ENCODE peak calls at places on chromosome 2, in six cellular contexts. One of them, this sample, is unnamed.

GRCh38 chr2:37376421-37377186 is 32.2 kb downstream of the QPCT start:
- DNase-seq in SK-N-SH: no peak
- DNase-seq in epithelial cell of esophagus: peak
- DNase-seq in K562: no peak
- DNase-seq in sigmoid colon: peak
- DNase-seq in RWPE2: no peak
- DNase-seq in this sample: peak

GRCh38 chr2:168392797-168393196 is 63.3 kb upstream of the CERS6 start:
- DNase-seq in SK-N-SH: no peak
- DNase-seq in sigmoid colon: no peak
- DNase-seq in epithelial cell of esophagus: no peak
- DNase-seq in K562: no peak
- DNase-seq in RWPE2: no peak
- DNase-seq in this sample: no peak

GRCh38 chr2:148874868-148875341 is at the start of gene KIF5C:
- DNase-seq in K562: peak
- DNase-seq in SK-N-SH: peak
- DNase-seq in epithelial cell of esophagus: peak
- DNase-seq in sigmoid colon: peak
- DNase-seq in RWPE2: peak
- DNase-seq in this sample: peak

GRCh38 chr2:170324640-170325046 is 146.7 kb downstream of the MYO3B start:
- DNase-seq in RWPE2: no peak
- DNase-seq in epithelial cell of esophagus: peak
- DNase-seq in SK-N-SH: peak
- DNase-seq in K562: peak
- DNase-seq in sigmoid colon: no peak
- DNase-seq in this sample: peak

GRCh38 chr2:207816546-207816945 is 46.8 kb upstream of the FZD5 start:
- DNase-seq in K562: no peak
- DNase-seq in RWPE2: no peak
- DNase-seq in epithelial cell of esophagus: no peak
- DNase-seq in SK-N-SH: no peak
- DNase-seq in sigmoid colon: no peak
- DNase-seq in this sample: no peak

GRCh38 chr2:38181802-38182517 is 106.0 kb upstream of the CYP1B1 start:
- DNase-seq in K562: no peak
- DNase-seq in SK-N-SH: no peak
- DNase-seq in RWPE2: no peak
- DNase-seq in sigmoid colon: no peak
- DNase-seq in epithelial cell of esophagus: no peak
- DNase-seq in this sample: no peak

GRCh38 chr2:75637568-75637967 is 9.0 kb upstream of the MRPL19 start:
- DNase-seq in SK-N-SH: no peak
- DNase-seq in sigmoid colon: no peak
- DNase-seq in K562: no peak
- DNase-seq in RWPE2: no peak
- DNase-seq in epithelial cell of esophagus: no peak
- DNase-seq in this sample: no peak

GRCh38 chr2:47058061-47058931 is 96.8 kb downstream of the STPG4 start:
- DNase-seq in sigmoid colon: peak
- DNase-seq in SK-N-SH: no peak
- DNase-seq in RWPE2: no peak
- DNase-seq in epithelial cell of esophagus: no peak
- DNase-seq in K562: no peak
- DNase-seq in this sample: no peak

GRCh38 chr2:102498414-102498813 is 25.4 kb downstream of the SLC9A4 start:
- DNase-seq in RWPE2: no peak
- DNase-seq in epithelial cell of esophagus: no peak
- DNase-seq in sigmoid colon: no peak
- DNase-seq in SK-N-SH: no peak
- DNase-seq in K562: no peak
- DNase-seq in this sample: no peak
- H3K4me3 ChIP-seq in RWPE2: no peak
- H3K4me3 ChIP-seq in epithelial cell of esophagus: no peak
- H3K4me3 ChIP-seq in sigmoid colon: no peak
- H3K4me3 ChIP-seq in SK-N-SH: no peak
- H3K4me3 ChIP-seq in K562: no peak
- H3K4me3 ChIP-seq in this sample: no peak

DNA sequence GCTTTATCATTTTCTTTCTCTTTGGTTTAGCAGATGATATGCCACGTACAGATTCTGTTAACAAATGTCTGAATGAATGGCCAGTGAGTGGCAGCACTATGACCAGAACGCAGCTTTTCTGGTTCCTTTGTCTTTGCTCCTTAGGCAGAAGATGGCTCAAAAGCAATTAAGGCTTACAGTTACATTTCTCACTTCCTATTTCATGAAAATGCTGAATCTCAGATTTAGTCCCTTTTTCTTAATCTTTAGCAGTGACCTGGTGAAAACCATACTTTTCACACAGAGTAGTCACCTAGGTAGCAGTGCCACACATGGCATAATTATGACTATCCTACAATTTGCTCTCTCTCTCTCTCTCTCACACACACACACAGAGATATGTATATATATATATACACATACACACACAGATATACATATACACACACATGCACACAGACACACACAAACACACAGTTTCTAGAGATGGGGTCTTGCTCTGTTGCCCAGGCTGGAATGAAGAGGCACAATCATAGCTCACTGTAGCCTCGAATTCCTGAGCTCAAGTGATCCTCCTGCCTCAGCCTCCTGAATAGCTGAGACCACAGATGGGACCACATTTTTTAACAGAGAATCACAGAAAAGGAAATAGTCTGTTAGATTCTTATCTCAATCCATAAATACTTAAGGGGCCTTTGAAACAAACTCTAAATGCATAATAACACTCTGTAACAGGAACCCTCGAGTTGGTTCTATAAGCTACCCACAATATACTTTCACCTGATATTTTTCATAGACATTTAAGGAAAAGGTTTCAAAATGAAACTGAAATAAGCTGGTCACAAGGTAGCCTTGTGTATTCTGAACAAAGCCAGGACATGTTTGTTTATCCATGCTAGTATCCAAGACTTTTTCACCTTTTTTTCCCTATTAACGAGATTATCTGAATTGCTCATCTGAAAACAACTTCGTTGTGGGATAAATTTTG is 11.6 kb downstream of the PDE6D start:
- DNase-seq in RWPE2: no peak
- DNase-seq in epithelial cell of esophagus: no peak
- DNase-seq in K562: no peak
- DNase-seq in sigmoid colon: no peak
- DNase-seq in SK-N-SH: no peak
- DNase-seq in this sample: no peak
- TF ChIP-seq CTCF in RWPE2: no peak
- TF ChIP-seq CTCF in epithelial cell of esophagus: no peak
- TF ChIP-seq CTCF in K562: no peak
- TF ChIP-seq CTCF in sigmoid colon: no peak
- TF ChIP-seq CTCF in SK-N-SH: no peak
- TF ChIP-seq CTCF in this sample: no peak

DNA sequence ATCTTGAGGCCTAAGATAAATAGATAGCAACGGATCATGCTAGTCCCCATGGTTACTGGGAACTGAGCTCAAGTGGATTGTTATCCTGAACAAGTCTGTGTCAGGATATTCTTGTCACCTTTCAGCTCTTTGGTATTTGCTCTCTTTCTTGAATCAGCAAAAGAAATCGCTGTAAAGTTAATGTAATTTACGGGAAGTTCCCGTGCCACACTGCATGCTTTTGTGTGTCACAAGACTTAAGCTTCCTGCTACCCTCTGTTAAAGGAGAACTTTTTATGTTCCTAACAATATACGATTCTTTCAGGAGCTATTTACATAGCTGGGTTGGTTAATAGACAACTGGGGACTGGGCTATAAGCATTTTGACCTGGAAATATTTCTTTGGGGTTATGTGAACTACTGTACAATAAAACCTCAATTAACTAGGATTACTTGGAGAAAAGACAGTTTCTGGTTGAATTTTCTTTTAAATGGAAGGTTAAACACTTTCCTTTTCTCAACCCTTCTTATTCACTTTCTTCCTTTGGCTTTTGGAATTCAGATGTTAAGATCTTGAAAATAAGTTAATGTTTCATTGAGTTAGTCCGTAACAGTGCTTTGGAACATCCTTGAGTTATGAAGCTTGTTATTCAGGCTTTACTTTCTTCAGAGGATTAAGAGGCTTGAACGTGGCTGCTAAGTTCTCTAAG is 151.2 kb downstream of the FMNL2 start:
- DNase-seq in RWPE2: no peak
- DNase-seq in SK-N-SH: no peak
- DNase-seq in sigmoid colon: no peak
- DNase-seq in epithelial cell of esophagus: no peak
- DNase-seq in K562: no peak
- DNase-seq in this sample: no peak
- H3K4me3 ChIP-seq in RWPE2: no peak
- H3K4me3 ChIP-seq in SK-N-SH: no peak
- H3K4me3 ChIP-seq in sigmoid colon: no peak
- H3K4me3 ChIP-seq in epithelial cell of esophagus: no peak
- H3K4me3 ChIP-seq in K562: no peak
- H3K4me3 ChIP-seq in this sample: no peak

DNA sequence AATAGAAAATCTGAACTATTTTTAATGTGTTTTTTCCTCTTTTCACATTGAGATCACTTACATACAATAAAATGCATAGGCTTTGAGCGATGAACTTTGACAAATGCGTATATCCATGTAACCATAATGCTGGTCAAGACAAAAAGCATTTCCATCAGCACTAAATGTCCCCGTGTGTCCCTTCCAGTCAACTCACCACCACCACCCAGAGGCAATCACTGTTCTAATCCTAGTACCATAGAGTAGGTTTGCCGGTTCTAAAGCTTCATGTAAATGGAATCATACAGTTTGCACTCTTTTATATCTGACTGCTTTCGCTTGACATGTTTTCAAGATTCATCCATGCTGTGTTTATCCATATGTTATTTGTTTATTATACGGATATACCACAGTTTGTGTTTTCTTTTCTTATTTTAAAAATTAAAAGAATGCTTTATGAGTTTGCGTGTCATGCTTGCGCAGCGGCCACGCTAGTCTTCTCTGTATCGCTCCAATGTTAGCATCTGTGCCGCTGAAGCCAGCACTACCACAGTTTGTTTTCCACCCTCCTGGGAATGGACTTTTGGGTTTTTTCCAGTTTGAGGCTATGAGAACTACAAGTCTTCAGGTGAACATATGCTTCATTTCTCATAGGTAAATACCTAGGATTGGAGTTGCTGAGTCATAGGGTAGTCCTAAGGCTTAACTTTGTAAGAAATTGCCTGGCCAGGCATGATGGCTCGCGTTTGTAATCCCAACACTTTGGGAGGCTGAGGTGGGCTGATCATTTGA is 197.5 kb upstream of the CHAC2 start:
- DNase-seq in SK-N-SH: no peak
- DNase-seq in RWPE2: no peak
- DNase-seq in K562: no peak
- DNase-seq in epithelial cell of esophagus: peak
- DNase-seq in sigmoid colon: no peak
- DNase-seq in this sample: no peak
- TF ChIP-seq CTCF in SK-N-SH: no peak
- TF ChIP-seq CTCF in RWPE2: peak
- TF ChIP-seq CTCF in K562: no peak
- TF ChIP-seq CTCF in epithelial cell of esophagus: no peak
- TF ChIP-seq CTCF in sigmoid colon: no peak
- TF ChIP-seq CTCF in this sample: no peak

This sample was measured in GM12864.